ENCODE peak calls at places on chromosomes 4 and X, in eight cellular contexts. R is SW480; V is PC-3; E is NCI-H146; O is BE2C; U is CD8-positive, alpha-beta T cell; H is MM.1S; F is fibroblast of lung. J is an unnamed sample.

GRCh38 chr4:24792552-24792951 is 2.8 kb upstream of the SOD3 start:
- DNase-seq in R (no peak), E (no peak), H (no peak), O (no peak), U (no peak), F (no peak), V (no peak), J (no peak)

GRCh38 chr4:100591156-100591876 is 73.5 kb upstream of the EMCN start:
- DNase-seq in F (no peak), O (no peak), R (no peak), V (no peak), H (no peak), E (no peak), U (no peak), J (no peak)

GRCh38 chr4:119728692-119729593 is 100.3 kb upstream of the PDE5A start:
- DNase-seq in O (no peak), F (peak; percentile 78), U (no peak), E (no peak), R (no peak), V (peak; percentile 89), H (no peak), J (no peak)

GRCh38 chrX:8846271-8846670 is 45.1 kb upstream of the FAM9A start:
- DNase-seq in F (peak; percentile 4), V (no peak), H (no peak), E (no peak), U (no peak), R (no peak), O (no peak), J (no peak)

GRCh38 chr4:89704651-89705395 is 132.1 kb downstream of the SNCA start:
- DNase-seq in O (no peak), V (no peak), H (no peak), U (no peak), R (no peak), E (no peak), F (no peak), J (no peak)

GRCh38 chrX:130330706-130331105 is 9.0 kb upstream of the SLC25A14 start:
- DNase-seq in R (peak; percentile 79), O (peak; percentile 51), U (peak; percentile 20), H (peak; percentile 85), V (peak; percentile 57), E (peak; percentile 66), F (peak; percentile 47), J (peak; percentile 25)

GRCh38 chr4:146916479-146917076 is 29.1 kb downstream of the TTC29 start:
- DNase-seq in U (peak; percentile 5), O (peak; percentile 27), H (peak; percentile 32), F (peak; percentile 64), R (peak; percentile 15), E (peak; percentile 0), V (peak; percentile 67), J (peak; percentile 47)

GRCh38 chrX:154355094-154355775 is 19.2 kb downstream of the FLNA start:
- DNase-seq in F (no peak), H (no peak), U (no peak), V (no peak), R (no peak), O (no peak), E (no peak), J (no peak)

GRCh38 chrX:80184854-80185253 is 170.3 kb downstream of the TBX22 start:
- DNase-seq in R (no peak), F (no peak), H (no peak), O (no peak), E (no peak), U (no peak), V (no peak), J (no peak)

GRCh38 chr4:145679991-145680455 is at the start of gene C4orf51:
- DNase-seq in R (no peak), H (no peak), U (no peak), E (peak; percentile 70), V (peak; percentile 36), F (peak; percentile 56), O (no peak), J (peak; percentile 71)

GRCh38 chr4:99987681-99988080 is 37.6 kb upstream of the H2AZ1 start:
- DNase-seq in E (no peak), O (no peak), V (no peak), H (no peak), R (no peak), U (no peak), F (no peak), J (no peak)

GRCh38 chr4:10773010-10773409 is 88.4 kb upstream of the CLNK start:
- DNase-seq in H (no peak), U (no peak), V (no peak), E (peak; percentile 82), O (no peak), R (no peak), F (peak; percentile 11), J (peak; percentile 45)

GRCh38 chr4:56307423-56307822 is 79.9 kb downstream of the AASDH start:
- DNase-seq in E (no peak), V (peak; percentile 55), F (no peak), O (no peak), H (no peak), U (no peak), R (no peak), J (no peak)